ENCODE peak calls at places on chromosomes 4 and X, in five cellular contexts. M, Q, E, J and O are unnamed samples.

GRCh38 chrX:118497180-118497814 is 1.7 kb downstream of the DOCK11 start:
- DNase-seq in M (no peak), Q (no peak), E (no peak), J (no peak), O (no peak)

GRCh38 chr4:37723067-37723466 is 36.9 kb upstream of the RELL1 start:
- DNase-seq in M (no peak), Q (no peak), E (no peak), J (no peak), O (no peak)

GRCh38 chr4:80201326-80202151 is 4.2 kb downstream of the PRDM8 start:
- DNase-seq in M (no peak), Q (peak; percentile 62), E (peak; percentile 54), J (peak; percentile 65), O (no peak)

GRCh38 chrX:10119399-10119990 is 37.3 kb upstream of the CLCN4 start:
- DNase-seq in M (peak; percentile 76), Q (peak; percentile 82), E (peak; percentile 91), J (no peak), O (peak; percentile 52)

GRCh38 chr4:175509320-175509719 is 302.7 kb downstream of the GPM6A start:
- DNase-seq in M (no peak), Q (no peak), E (no peak), J (no peak), O (no peak)

GRCh38 chrX:74797338-74797887 is 127.8 kb downstream of the NEXMIF start:
- DNase-seq in M (no peak), Q (no peak), E (no peak), J (no peak), O (no peak)

GRCh38 chrX:45771114-45771513 is 570.4 kb upstream of the DIPK2B start:
- DNase-seq in M (no peak), Q (peak; percentile 93), E (peak; percentile 86), J (no peak), O (no peak)

GRCh38 chrX:47321386-47321785 is 49.0 kb upstream of the ZNF157 start:
- DNase-seq in M (no peak), Q (peak; percentile 30), E (peak; percentile 62), J (peak; percentile 46), O (no peak)

GRCh38 chr4:5722328-5722727 is 11.3 kb downstream of the EVC start:
- DNase-seq in M (no peak), Q (peak; percentile 64), E (no peak), J (no peak), O (no peak)

GRCh38 chrX:13223868-13224555 is 95.8 kb downstream of the ATXN3L start:
- DNase-seq in M (no peak), Q (peak; percentile 87), E (peak; percentile 96), J (no peak), O (no peak)

GRCh38 chr4:101065346-101065745 is 282.0 kb downstream of the PPP3CA start:
- DNase-seq in M (no peak), Q (no peak), E (no peak), J (no peak), O (no peak)

GRCh38 chrX:24842486-24842885 is 148.8 kb downstream of the POLA1 start:
- DNase-seq in M (no peak), Q (peak; percentile 27), E (no peak), J (no peak), O (no peak)

GRCh38 chr4:114519368-114519767 is 79.2 kb upstream of the UGT8 start:
- DNase-seq in M (peak; percentile 19), Q (no peak), E (no peak), J (no peak), O (no peak)

GRCh38 chr4:154741877-154742851 is 1.6 kb upstream of the LRAT start:
- DNase-seq in M (no peak), Q (no peak), E (peak; percentile 9), J (no peak), O (peak; percentile 21)

GRCh38 chr4:156252300-156253016 is 298.8 kb upstream of the CTSO start:
- DNase-seq in M (no peak), Q (peak; percentile 15), E (peak; percentile 25), J (no peak), O (no peak)

GRCh38 chr4:119692001-119692400 is 63.4 kb upstream of the PDE5A start:
- DNase-seq in M (no peak), Q (peak; percentile 42), E (no peak), J (no peak), O (no peak)

GRCh38 chrX:71292669-71293379 is 8.7 kb upstream of the ITGB1BP2 start:
- DNase-seq in M (no peak), Q (peak; percentile 40), E (peak; percentile 12), J (no peak), O (no peak)

GRCh38 chr4:86831262-86832090 is 17.7 kb downstream of the SLC10A6 start:
- DNase-seq in M (no peak), Q (peak; percentile 94), E (peak; percentile 82), J (peak; percentile 49), O (no peak)

GRCh38 chr4:139738846-139739613 is 73.4 kb downstream of the MGST2 start:
- DNase-seq in M (no peak), Q (peak; percentile 38), E (no peak), J (no peak), O (no peak)

GRCh38 chrX:78687586-78687985 is 28.5 kb upstream of the RTL3 start:
- DNase-seq in M (no peak), Q (no peak), E (no peak), J (no peak), O (no peak)

GRCh38 chr4:113384600-113384999 is 335.1 kb downstream of the ANK2 start:
- DNase-seq in M (no peak), Q (peak; percentile 46), E (peak; percentile 64), J (no peak), O (no peak)

GRCh38 chrX:73214366-73215094 is at the start of gene NAP1L2:
- DNase-seq in M (peak; percentile 48), Q (peak; percentile 0), E (peak; percentile 4), J (peak; percentile 36), O (peak; percentile 36)

GRCh38 chr4:46274717-46275116 is 115.2 kb downstream of the GABRA2 start:
- DNase-seq in M (no peak), Q (no peak), E (peak; percentile 3), J (no peak), O (no peak)

GRCh38 chr4:184355111-184355604 is 119.2 kb downstream of the IRF2 start:
- DNase-seq in M (peak; percentile 52), Q (peak; percentile 86), E (peak; percentile 99), J (no peak), O (peak; percentile 52)

GRCh38 chr4:119638359-119638758 is 9.8 kb upstream of the PDE5A start:
- DNase-seq in M (no peak), Q (peak; percentile 4), E (no peak), J (no peak), O (no peak)

GRCh38 chr4:158895797-158896442 is 127.1 kb downstream of the FNIP2 start:
- DNase-seq in M (no peak), Q (no peak), E (peak; percentile 53), J (no peak), O (no peak)

GRCh38 chr4:38162240-38162784 is 202.1 kb downstream of the PTTG2 start:
- DNase-seq in M (peak; percentile 71), Q (peak; percentile 70), E (peak; percentile 94), J (no peak), O (no peak)

GRCh38 chrX:149497626-149498025 is 7.5 kb downstream of the IDS start:
- DNase-seq in M (no peak), Q (peak; percentile 68), E (no peak), J (no peak), O (no peak)

GRCh38 chr4:173420324-173420752 is 21.4 kb upstream of the SCRG1 start:
- DNase-seq in M (no peak), Q (peak; percentile 33), E (peak; percentile 56), J (no peak), O (peak; percentile 29)

GRCh38 chr4:137495578-137495977 is 36.7 kb downstream of the PCDH18 start:
- DNase-seq in M (no peak), Q (no peak), E (no peak), J (no peak), O (no peak)

GRCh38 chr4:159358226-159358625 is 255.3 kb downstream of the RAPGEF2 start:
- DNase-seq in M (no peak), Q (peak; percentile 88), E (peak; percentile 68), J (no peak), O (no peak)

GRCh38 chr4:164949448-164950118 is 27.9 kb downstream of the TRIM61 start:
- DNase-seq in M (no peak), Q (peak; percentile 18), E (no peak), J (no peak), O (no peak)
- TF ChIP-seq CTCF in M (no peak), Q (peak; percentile 16), E (no peak), J (no peak), O (peak; percentile 15)

DNA sequence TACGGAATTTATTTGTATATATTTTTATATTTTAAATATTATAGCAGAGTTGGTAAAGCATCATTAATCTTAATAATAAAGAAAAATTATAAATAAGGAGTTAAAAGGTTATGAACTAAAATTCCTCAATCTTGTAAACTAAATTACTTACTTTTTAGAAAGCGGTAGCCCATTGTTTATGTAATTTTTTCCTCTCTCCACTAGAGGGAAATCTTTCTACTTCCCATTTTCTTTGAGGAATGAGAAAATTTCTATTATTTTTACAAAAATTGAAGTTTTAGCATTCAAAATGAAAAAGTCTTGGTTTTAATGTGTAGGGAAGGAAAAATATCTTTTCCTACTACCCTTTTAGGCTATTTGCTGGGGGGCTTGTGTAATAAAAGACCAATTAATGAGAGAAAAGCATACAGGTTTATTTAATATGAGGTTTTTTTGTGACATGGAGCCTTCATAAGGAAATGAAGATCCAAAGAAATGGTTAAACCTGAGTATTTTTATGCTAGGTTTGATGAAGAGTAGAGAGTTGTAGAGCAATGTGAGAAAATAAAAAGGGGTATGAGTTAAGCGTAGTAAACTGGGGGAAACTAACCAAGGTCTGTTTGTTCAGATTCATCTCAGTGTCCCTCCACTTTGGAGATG is 68.7 kb upstream of the ADAD1 start:
- DNase-seq in M (no peak), Q (peak; percentile 29), E (peak; percentile 29), J (no peak), O (no peak)
- TF ChIP-seq CTCF in M (no peak), Q (peak; percentile 64), E (peak; percentile 53), J (peak; percentile 42), O (peak; percentile 16)

DNA sequence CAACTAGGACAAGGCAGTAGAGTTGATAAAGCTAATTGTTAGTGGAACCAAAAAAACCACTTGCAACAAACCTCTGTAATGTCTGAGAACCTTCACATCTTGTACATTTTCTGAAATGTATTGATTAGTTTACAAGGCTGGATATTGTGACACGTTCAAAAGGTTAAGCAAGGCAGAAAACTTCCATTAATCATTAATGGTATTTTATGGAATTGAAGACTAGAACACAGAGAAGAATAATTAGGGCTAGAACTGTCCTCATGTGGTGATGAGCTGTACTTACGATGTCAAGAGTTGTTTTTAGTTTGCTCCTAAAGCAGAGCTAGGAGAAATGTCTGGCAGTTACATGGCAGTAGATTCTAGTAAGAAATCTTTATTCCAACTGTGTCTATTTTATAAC is 12.3 kb downstream of the GC start:
- DNase-seq in M (no peak), Q (no peak), E (no peak), J (no peak), O (no peak)
- TF ChIP-seq CTCF in M (no peak), Q (no peak), E (no peak), J (no peak), O (no peak)

DNA sequence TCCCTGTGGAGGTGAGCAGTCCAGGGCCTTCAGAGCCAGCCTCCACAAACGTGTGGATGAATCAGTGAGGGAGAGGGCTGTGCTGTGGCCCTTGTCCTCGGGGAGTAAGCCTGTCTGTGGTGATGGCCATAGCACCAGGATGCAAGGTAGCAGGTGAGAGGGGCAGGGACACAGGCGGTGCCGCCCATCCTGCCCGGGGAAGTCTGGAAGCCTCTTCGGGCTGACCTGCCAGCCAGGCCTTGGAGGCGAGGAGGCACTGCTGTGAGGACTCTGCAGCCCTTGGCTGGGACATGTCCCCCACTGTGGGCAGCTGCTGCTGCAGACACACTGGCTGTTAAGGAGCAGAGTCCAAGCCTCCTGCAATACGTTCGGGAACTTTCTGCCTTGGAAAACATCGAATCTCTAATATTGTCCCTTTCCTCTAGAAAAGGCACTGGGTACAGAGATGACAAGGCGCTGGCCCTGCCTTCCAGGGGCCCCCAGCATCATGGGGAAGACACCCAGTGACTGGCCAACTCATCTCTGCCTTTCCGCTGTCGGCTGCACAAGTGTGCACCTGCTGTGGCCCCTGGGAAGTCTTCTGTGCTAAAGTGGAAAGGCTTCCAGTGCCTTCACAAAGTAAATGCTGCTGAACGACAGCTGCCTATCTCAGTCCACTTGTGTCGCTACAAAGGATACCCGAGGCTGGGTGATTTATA is 101.4 kb downstream of the ADRA2C start:
- DNase-seq in M (peak; percentile 5), Q (no peak), E (no peak), J (no peak), O (no peak)
- TF ChIP-seq CTCF in M (no peak), Q (no peak), E (no peak), J (no peak), O (no peak)